ENCODE peak calls at places on chromosome 5, in four cellular contexts. B is transverse colon, Z is sigmoid colon, U is esophagus muscularis mucosa. I is an unnamed sample.

GRCh38 chr5:355379-355935 is 33.9 kb downstream of the AHRR start:
- DNase-seq in B (no peak), Z (no peak), U (no peak), I (no peak)

GRCh38 chr5:115831163-115831768 is 10.1 kb downstream of the ATG12 start:
- DNase-seq in B (peak), Z (no peak), U (no peak), I (no peak)

GRCh38 chr5:122390107-122390506 is 78.1 kb downstream of the SNCAIP start:
- DNase-seq in B (no peak), Z (no peak), U (peak), I (no peak)

GRCh38 chr5:71471193-71471592 is 15.7 kb downstream of the BDP1 start:
- DNase-seq in B (no peak), Z (no peak), U (no peak), I (no peak)

GRCh38 chr5:132475531-132475930 is 15.0 kb downstream of the IRF1 start:
- DNase-seq in B (peak), Z (peak), U (no peak), I (peak)

GRCh38 chr5:122715095-122715494 is 59.8 kb upstream of the SNX2 start:
- DNase-seq in B (no peak), Z (no peak), U (no peak), I (no peak)

GRCh38 chr5:53378590-53379247 is 101.7 kb upstream of the FST start:
- DNase-seq in B (no peak), Z (no peak), U (no peak), I (no peak)

GRCh38 chr5:68798877-68799276 is 294.9 kb upstream of the SLC30A5 start:
- DNase-seq in B (no peak), Z (no peak), U (no peak), I (no peak)

GRCh38 chr5:136040746-136041415 is 12.1 kb downstream of the TGFBI start:
- DNase-seq in B (peak), Z (no peak), U (no peak), I (no peak)

DNA sequence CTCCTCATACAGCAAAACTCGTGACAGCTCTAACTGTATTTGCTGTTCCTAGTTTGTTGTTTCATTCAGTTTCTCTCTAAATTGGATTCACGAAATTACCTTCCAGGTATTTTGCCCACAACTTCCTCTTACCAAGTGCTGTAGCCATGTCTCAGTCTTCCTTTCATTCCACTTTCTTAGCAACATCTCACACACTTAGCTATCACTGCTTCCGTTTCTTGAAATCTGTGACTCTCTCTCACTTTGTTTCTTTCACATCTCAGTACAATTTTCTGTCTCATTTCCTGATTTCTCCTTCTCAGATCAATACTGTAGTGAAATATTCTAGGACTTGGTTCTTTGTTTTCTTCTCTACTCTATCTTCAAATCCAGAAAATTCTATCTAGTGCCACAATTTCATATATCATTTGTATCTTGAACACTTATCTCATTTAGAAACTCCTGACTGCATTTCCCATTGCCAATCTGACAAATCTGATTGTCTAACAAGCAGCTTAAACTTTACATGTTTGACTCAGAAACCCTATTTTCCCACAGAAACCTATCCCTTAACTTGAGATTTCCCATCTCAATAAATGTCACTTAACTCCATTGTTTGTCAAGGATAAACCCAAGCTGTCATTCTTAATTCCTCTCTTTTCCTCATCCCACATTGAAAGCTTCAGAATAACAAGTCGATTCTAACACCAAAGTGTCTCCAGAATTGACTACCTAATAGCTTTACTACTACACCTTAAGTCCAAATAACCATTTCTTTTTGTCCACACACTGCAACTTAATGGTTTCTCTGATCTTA is 303.1 kb downstream of the CDH12 start:
- DNase-seq in B (no peak), Z (no peak), U (no peak), I (no peak)
- TF ChIP-seq POLR2AphosphoS5 in B (no peak), Z (no peak), U (no peak), I (no peak)

GRCh38 chr5:65076251-65076869 is 307.6 kb downstream of the CWC27 start:
- DNase-seq in B (peak), Z (no peak), U (no peak), I (no peak)
- TF ChIP-seq CTCF in B (no peak), Z (no peak), U (no peak), I (no peak)

DNA sequence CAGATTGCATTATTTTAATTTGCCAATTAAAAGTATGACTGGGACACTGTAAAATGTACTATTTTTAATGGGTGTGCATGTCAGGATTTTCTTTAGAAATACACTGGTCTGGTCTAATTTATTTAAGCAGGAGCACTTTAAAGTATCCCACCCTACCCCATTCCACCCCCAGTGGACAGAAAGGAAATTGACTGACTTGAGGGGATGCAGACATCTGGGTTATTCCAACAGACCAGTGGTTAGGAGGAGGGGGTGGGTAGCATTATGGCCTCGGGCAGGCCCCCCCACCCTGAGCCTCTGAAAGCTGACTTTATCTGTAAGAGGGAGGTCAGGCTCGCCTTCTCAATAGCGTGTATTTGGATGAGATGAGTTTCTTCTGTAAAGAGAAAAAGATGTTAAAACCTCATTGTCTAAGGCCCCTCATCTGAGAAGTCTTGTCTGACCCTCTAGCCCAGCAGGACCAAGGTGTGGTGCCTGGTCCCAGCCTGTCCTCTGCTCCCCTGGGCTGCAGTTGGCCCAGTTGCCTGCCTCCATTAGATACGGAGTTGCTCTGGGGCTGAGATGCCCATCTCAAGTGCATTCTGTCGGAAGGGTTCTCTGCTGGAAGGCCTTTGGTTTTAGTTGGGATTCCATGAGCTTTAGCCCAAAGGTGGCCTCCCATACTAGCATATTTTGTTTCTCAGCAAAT is 4.4 kb downstream of the HNRNPAB start:
- DNase-seq in B (no peak), Z (peak), U (no peak), I (no peak)
- TF ChIP-seq POLR2AphosphoS5 in B (no peak), Z (no peak), U (no peak), I (no peak)

DNA sequence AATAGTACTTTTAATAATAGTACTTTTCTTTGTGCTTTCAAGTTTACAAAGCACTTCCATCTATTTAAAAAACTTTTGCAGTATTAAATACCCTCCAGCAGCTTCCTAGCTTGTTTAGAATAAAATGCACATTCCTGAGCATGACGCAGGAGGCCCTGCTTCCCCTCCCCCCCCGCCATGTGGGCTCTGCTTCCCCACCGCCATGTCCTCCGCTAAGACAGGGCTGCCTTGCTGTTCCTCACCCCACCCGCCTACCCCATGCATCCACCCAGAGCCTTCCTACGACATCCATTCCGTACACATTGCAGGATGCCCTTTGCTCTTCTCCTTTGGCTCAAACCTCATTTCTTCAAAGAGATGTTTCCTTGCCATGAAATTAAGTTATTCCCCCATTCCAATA is 205.9 kb upstream of the MSX2 start:
- DNase-seq in B (no peak), Z (no peak), U (no peak), I (no peak)
- TF ChIP-seq CTCF in B (no peak), Z (no peak), U (no peak), I (no peak)

DNA sequence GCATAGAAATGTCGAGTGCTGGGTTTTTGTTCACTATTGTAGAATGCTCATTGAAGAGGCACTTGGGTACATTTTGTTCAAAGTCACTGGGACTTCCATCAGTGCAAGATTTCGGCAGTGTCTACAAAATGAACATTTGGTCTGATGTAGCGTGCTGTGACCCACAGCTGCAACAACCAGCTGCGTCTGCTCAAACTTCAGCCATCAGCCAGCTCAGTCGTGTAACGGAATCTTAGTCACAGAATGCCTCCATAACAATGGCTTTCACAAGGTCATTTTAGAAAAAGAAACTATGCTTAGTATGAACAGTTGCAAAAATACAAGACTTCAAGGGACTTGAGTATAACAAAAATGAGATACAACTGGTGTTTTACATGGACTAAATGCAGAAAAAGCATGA is 828.1 kb upstream of the GRAMD2B start:
- DNase-seq in B (peak), Z (peak), U (no peak), I (no peak)
- TF ChIP-seq POLR2AphosphoS5 in B (no peak), Z (no peak), U (peak), I (no peak)

GRCh38 chr5:78050888-78051287 is 243.6 kb downstream of the AP3B1 start:
- DNase-seq in B (no peak), Z (no peak), U (no peak), I (no peak)

GRCh38 chr5:78060421-78060820 is 234.1 kb downstream of the AP3B1 start:
- DNase-seq in B (no peak), Z (no peak), U (no peak), I (no peak)

GRCh38 chr5:78056901-78057514 is 237.5 kb downstream of the AP3B1 start:
- DNase-seq in B (no peak), Z (no peak), U (no peak), I (no peak)

DNA sequence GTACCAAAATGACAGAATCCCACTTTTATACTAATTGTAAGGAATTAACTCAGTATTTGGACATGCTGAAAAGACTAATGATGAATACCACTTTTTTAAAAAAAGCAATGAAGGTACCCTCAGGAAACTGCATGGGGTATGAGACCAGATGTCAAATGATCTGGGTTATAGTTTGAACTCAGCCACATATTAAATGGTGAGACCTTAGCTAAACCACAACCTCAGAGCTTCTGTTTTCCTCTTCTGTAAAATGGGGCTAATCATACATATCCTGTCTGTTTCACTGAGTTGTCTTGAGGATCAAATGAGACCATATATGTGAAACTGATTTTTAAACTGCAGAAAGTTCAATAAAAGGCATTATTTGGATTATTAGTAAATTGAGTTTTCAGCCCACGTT is 238.4 kb downstream of the AP3B1 start:
- DNase-seq in B (no peak), Z (no peak), U (no peak), I (no peak)
- TF ChIP-seq CTCF in B (no peak), Z (no peak), U (no peak), I (no peak)